ENCODE peak calls at places on chromosome 7, in five cellular contexts. X is GM04504; H is activated T-cell treated with anti-CD3 and anti-CD28 coated beads, Interleukin-2, amount 50 U/mL, for 72 hours; Z is mucosa of gallbladder; S is AG04449. P is an unnamed sample.

GRCh38 chr7:136359333-136359903 is 382.3 kb upstream of the MTPN start:
- DNase-seq in X (no peak), H (no peak), Z (no peak), S (no peak), P (peak)

GRCh38 chr7:47627580-47628283 is 45.8 kb upstream of the TNS3 start:
- DNase-seq in X (no peak), H (no peak), Z (no peak), S (no peak), P (no peak)

GRCh38 chr7:1113548-1113885 is 25.6 kb downstream of the GPER1 start:
- DNase-seq in X (no peak), H (no peak), Z (no peak), S (no peak), P (no peak)

GRCh38 chr7:156019776-156020565 is 207.7 kb upstream of the SHH start:
- DNase-seq in X (no peak), H (no peak), Z (no peak), S (no peak), P (no peak)

GRCh38 chr7:130990178-130990832 is 256.3 kb upstream of the KLF14 start:
- DNase-seq in X (no peak), H (no peak), Z (peak), S (no peak), P (no peak)

GRCh38 chr7:122518488-122518887 is 180.4 kb downstream of the RNF133 start:
- DNase-seq in X (no peak), H (no peak), Z (no peak), S (no peak), P (no peak)

GRCh38 chr7:30173058-30173897 is 38.5 kb downstream of the MTURN start:
- DNase-seq in X (peak), H (no peak), Z (peak), S (peak), P (no peak)

GRCh38 chr7:30566596-30566995 is 28.1 kb upstream of the GARS1 start:
- DNase-seq in X (no peak), H (no peak), Z (no peak), S (no peak), P (no peak)

GRCh38 chr7:55280031-55280454 is 85.1 kb upstream of the LANCL2 start:
- DNase-seq in X (peak), H (peak), Z (peak), S (no peak), P (peak)

GRCh38 chr7:24652551-24652950 is 79.3 kb downstream of the PALS2 start:
- DNase-seq in X (no peak), H (no peak), Z (no peak), S (no peak), P (no peak)

GRCh38 chr7:88927-89921 is 103.1 kb upstream of the FAM20C start:
- DNase-seq in X (peak), H (no peak), Z (no peak), S (peak), P (peak)

P was measured in GM13976.